ENCODE peak calls at places on chromosome 9, in five cellular contexts. One of them, this sample, is unnamed.

GRCh38 chr9:76704601-76705204 is 59.5 kb upstream of the PCA3 start:
- DNase-seq in left cardiac atrium: no peak
- DNase-seq in progenitor cell of endocrine pancreas: no peak
- DNase-seq in neural crest cell: peak
- DNase-seq in T follicular helper cell: no peak
- DNase-seq in this sample: no peak

GRCh38 chr9:5721279-5722087 is 92.6 kb downstream of the RIC1 start:
- DNase-seq in neural crest cell: no peak
- DNase-seq in progenitor cell of endocrine pancreas: no peak
- DNase-seq in T follicular helper cell: no peak
- DNase-seq in left cardiac atrium: no peak
- DNase-seq in this sample: no peak

GRCh38 chr9:3692606-3693005 is 166.8 kb upstream of the RFX3 start:
- DNase-seq in left cardiac atrium: no peak
- DNase-seq in progenitor cell of endocrine pancreas: no peak
- DNase-seq in neural crest cell: no peak
- DNase-seq in T follicular helper cell: no peak
- DNase-seq in this sample: no peak

GRCh38 chr9:5851445-5851844 is 18.5 kb upstream of the ERMP1 start:
- DNase-seq in left cardiac atrium: no peak
- DNase-seq in T follicular helper cell: no peak
- DNase-seq in progenitor cell of endocrine pancreas: no peak
- DNase-seq in neural crest cell: no peak
- DNase-seq in this sample: no peak

GRCh38 chr9:114696814-114697544 is 15.0 kb upstream of the TEX48 start:
- DNase-seq in T follicular helper cell: no peak
- DNase-seq in progenitor cell of endocrine pancreas: no peak
- DNase-seq in left cardiac atrium: no peak
- DNase-seq in neural crest cell: no peak
- DNase-seq in this sample: no peak

GRCh38 chr9:134223091-134223490 is 58.7 kb upstream of the RNU6ATAC start:
- DNase-seq in T follicular helper cell: no peak
- DNase-seq in left cardiac atrium: no peak
- DNase-seq in neural crest cell: no peak
- DNase-seq in progenitor cell of endocrine pancreas: no peak
- DNase-seq in this sample: no peak

GRCh38 chr9:69937358-69937757 is 106.3 kb upstream of the MAMDC2 start:
- DNase-seq in progenitor cell of endocrine pancreas: no peak
- DNase-seq in left cardiac atrium: no peak
- DNase-seq in T follicular helper cell: no peak
- DNase-seq in neural crest cell: no peak
- DNase-seq in this sample: no peak

GRCh38 chr9:18910435-18910834 is 122.6 kb downstream of the SAXO1 start:
- DNase-seq in neural crest cell: no peak
- DNase-seq in progenitor cell of endocrine pancreas: no peak
- DNase-seq in left cardiac atrium: no peak
- DNase-seq in T follicular helper cell: no peak
- DNase-seq in this sample: no peak

GRCh38 chr9:4774209-4774608 is 18.5 kb upstream of the RCL1 start:
- DNase-seq in T follicular helper cell: no peak
- DNase-seq in left cardiac atrium: no peak
- DNase-seq in neural crest cell: no peak
- DNase-seq in progenitor cell of endocrine pancreas: no peak
- DNase-seq in this sample: no peak

GRCh38 chr9:99103909-99104458 is 929 bp upstream of the TGFBR1 start:
- DNase-seq in left cardiac atrium: peak
- DNase-seq in T follicular helper cell: no peak
- DNase-seq in progenitor cell of endocrine pancreas: no peak
- DNase-seq in neural crest cell: no peak
- DNase-seq in this sample: no peak

GRCh38 chr9:137299938-137300337 is 2.1 kb downstream of the NRARP start:
- DNase-seq in T follicular helper cell: no peak
- DNase-seq in progenitor cell of endocrine pancreas: peak
- DNase-seq in left cardiac atrium: peak
- DNase-seq in neural crest cell: no peak
- DNase-seq in this sample: peak

GRCh38 chr9:96519726-96520125 is 69.8 kb downstream of the HABP4 start:
- DNase-seq in T follicular helper cell: no peak
- DNase-seq in progenitor cell of endocrine pancreas: no peak
- DNase-seq in neural crest cell: no peak
- DNase-seq in left cardiac atrium: no peak
- DNase-seq in this sample: no peak

GRCh38 chr9:10255758-10256157 is 357.0 kb downstream of the PTPRD start:
- DNase-seq in T follicular helper cell: no peak
- DNase-seq in left cardiac atrium: no peak
- DNase-seq in neural crest cell: no peak
- DNase-seq in progenitor cell of endocrine pancreas: no peak
- DNase-seq in this sample: no peak

GRCh38 chr9:131773911-131774379 is 34.1 kb upstream of the RAPGEF1 start:
- DNase-seq in T follicular helper cell: no peak
- DNase-seq in progenitor cell of endocrine pancreas: peak
- DNase-seq in left cardiac atrium: peak
- DNase-seq in neural crest cell: peak
- DNase-seq in this sample: peak

GRCh38 chr9:110340306-110340705 is 2.6 kb upstream of the TXNDC8 start:
- DNase-seq in neural crest cell: no peak
- DNase-seq in progenitor cell of endocrine pancreas: no peak
- DNase-seq in left cardiac atrium: no peak
- DNase-seq in T follicular helper cell: no peak
- DNase-seq in this sample: no peak

GRCh38 chr9:121252104-121252851 is 15.7 kb upstream of the GSN start:
- DNase-seq in neural crest cell: no peak
- DNase-seq in T follicular helper cell: no peak
- DNase-seq in left cardiac atrium: no peak
- DNase-seq in progenitor cell of endocrine pancreas: no peak
- DNase-seq in this sample: no peak

GRCh38 chr9:130242270-130243014 is 23.1 kb upstream of the HMCN2 start:
- DNase-seq in progenitor cell of endocrine pancreas: no peak
- DNase-seq in T follicular helper cell: no peak
- DNase-seq in left cardiac atrium: no peak
- DNase-seq in neural crest cell: no peak
- DNase-seq in this sample: no peak

GRCh38 chr9:34684145-34684544 is 6.9 kb downstream of the CCL19 start:
- DNase-seq in left cardiac atrium: no peak
- DNase-seq in neural crest cell: no peak
- DNase-seq in progenitor cell of endocrine pancreas: no peak
- DNase-seq in T follicular helper cell: no peak
- DNase-seq in this sample: no peak

GRCh38 chr9:82597225-82598158 is 465.4 kb downstream of the RASEF start:
- DNase-seq in T follicular helper cell: no peak
- DNase-seq in progenitor cell of endocrine pancreas: no peak
- DNase-seq in neural crest cell: no peak
- DNase-seq in left cardiac atrium: peak
- DNase-seq in this sample: no peak

GRCh38 chr9:120915854-120916495 is 10.6 kb downstream of the TRAF1 start:
- DNase-seq in T follicular helper cell: no peak
- DNase-seq in left cardiac atrium: no peak
- DNase-seq in neural crest cell: no peak
- DNase-seq in progenitor cell of endocrine pancreas: no peak
- DNase-seq in this sample: no peak

GRCh38 chr9:5620494-5620893 is 8.4 kb upstream of the RIC1 start:
- DNase-seq in T follicular helper cell: no peak
- DNase-seq in progenitor cell of endocrine pancreas: no peak
- DNase-seq in left cardiac atrium: no peak
- DNase-seq in neural crest cell: no peak
- DNase-seq in this sample: no peak

This sample was measured in right cardiac atrium.